ENCODE peak calls at places on chromosomes 13 and 19, in eight cellular contexts. H, V, M, J, O, I, E and T are unnamed samples.

GRCh38 chr13:92500192-92500591 is 726.4 kb upstream of the GPC6 start:
- DNase-seq in H (no peak), V (no peak), M (no peak), J (no peak), O (no peak), I (no peak), E (no peak), T (no peak)

GRCh38 chr19:5046339-5047039 is 77.6 kb downstream of the KDM4B start:
- DNase-seq in H (peak), V (peak), M (peak), J (peak), O (no peak), I (no peak), E (peak), T (peak)

GRCh38 chr13:110047511-110047910 is 259.4 kb downstream of the COL4A1 start:
- DNase-seq in H (peak), V (peak), M (peak), J (no peak), O (no peak), I (no peak), E (peak), T (peak)

GRCh38 chr19:45852941-45853340 is 10.0 kb downstream of the SYMPK start:
- DNase-seq in H (no peak), V (peak), M (peak), J (no peak), O (no peak), I (no peak), E (no peak), T (no peak)

GRCh38 chr19:4971424-4971793 is 2.5 kb downstream of the KDM4B start:
- DNase-seq in H (no peak), V (peak), M (no peak), J (peak), O (peak), I (no peak), E (no peak), T (peak)

GRCh38 chr13:98972627-98973026 is 5.2 kb downstream of the DOCK9 start:
- DNase-seq in H (no peak), V (peak), M (no peak), J (peak), O (no peak), I (no peak), E (no peak), T (no peak)

GRCh38 chr19:52673014-52673413 is 34.9 kb upstream of the ZNF83 start:
- DNase-seq in H (no peak), V (peak), M (no peak), J (no peak), O (no peak), I (no peak), E (no peak), T (no peak)

GRCh38 chr19:3423183-3423829 is 56.9 kb downstream of the NFIC start:
- DNase-seq in H (no peak), V (no peak), M (no peak), J (no peak), O (no peak), I (no peak), E (no peak), T (no peak)

GRCh38 chr13:47337781-47338507 is 441.1 kb upstream of the HTR2A start:
- DNase-seq in H (peak), V (peak), M (no peak), J (peak), O (no peak), I (no peak), E (no peak), T (no peak)

GRCh38 chr13:29954082-29955043 is 103.9 kb upstream of the UBL3 start:
- DNase-seq in H (no peak), V (no peak), M (no peak), J (no peak), O (no peak), I (peak), E (no peak), T (no peak)

GRCh38 chr19:52665047-52665446 is 26.9 kb upstream of the ZNF83 start:
- DNase-seq in H (no peak), V (no peak), M (no peak), J (no peak), O (no peak), I (no peak), E (no peak), T (no peak)

GRCh38 chr13:71866173-71867091 is 572 bp downstream of the DACH1 start:
- DNase-seq in H (peak), V (peak), M (no peak), J (peak), O (no peak), I (no peak), E (peak), T (peak)

GRCh38 chr13:27242642-27243185 is 8.6 kb upstream of the RPL21 start:
- DNase-seq in H (no peak), V (no peak), M (no peak), J (no peak), O (no peak), I (no peak), E (no peak), T (no peak)

GRCh38 chr13:47211106-47211505 is 314.3 kb upstream of the HTR2A start:
- DNase-seq in H (no peak), V (peak), M (no peak), J (peak), O (no peak), I (no peak), E (no peak), T (no peak)

GRCh38 chr19:5491565-5491964 is 36.3 kb downstream of the ZNRF4 start:
- DNase-seq in H (no peak), V (no peak), M (no peak), J (no peak), O (no peak), I (no peak), E (no peak), T (no peak)

GRCh38 chr19:22784051-22784450 is at the start of gene ZNF99:
- DNase-seq in H (peak), V (no peak), M (peak), J (no peak), O (no peak), I (no peak), E (no peak), T (no peak)